ENCODE peak calls at places on chromosomes 12 and 14, in five cellular contexts. Z is psoas muscle, F is A549, X is B cell, G is heart left ventricle. O is an unnamed sample.

GRCh38 chr12:98828802-98829600 is 183.9 kb downstream of the APAF1 start:
- DNase-seq in Z (no peak), F (peak), X (no peak), G (no peak), O (no peak)

GRCh38 chr12:96308881-96309280 is 91.4 kb downstream of the CDK17 start:
- DNase-seq in Z (no peak), G (no peak), X (no peak), F (no peak), O (no peak)

GRCh38 chr12:22282283-22282682 is 52.2 kb downstream of the ST8SIA1 start:
- DNase-seq in Z (no peak), X (no peak), F (peak), G (no peak), O (no peak)

GRCh38 chr12:39906237-39906636 is 199.6 kb downstream of the SLC2A13 start:
- DNase-seq in F (no peak), G (no peak), Z (no peak), X (no peak), O (no peak)

GRCh38 chr14:82080319-82080718 is 546.7 kb upstream of the SEL1L start:
- DNase-seq in F (no peak), G (no peak), Z (no peak), X (no peak), O (no peak)

GRCh38 chr14:92633724-92634123 is 114.7 kb downstream of the LGMN start:
- DNase-seq in Z (no peak), G (no peak), F (no peak), X (no peak), O (no peak)

GRCh38 chr12:128905003-128905544 is 51.8 kb downstream of the GLT1D1 start:
- DNase-seq in F (no peak), Z (no peak), G (no peak), X (no peak), O (no peak)

GRCh38 chr12:4849946-4850345 is 59.8 kb upstream of the KCNA1 start:
- DNase-seq in F (no peak), G (no peak), Z (no peak), X (no peak), O (no peak)

GRCh38 chr12:57320639-57321038 is 69.7 kb upstream of the STAC3 start:
- DNase-seq in Z (no peak), G (no peak), F (no peak), X (no peak), O (no peak)

GRCh38 chr12:1297206-1297605 is 297.2 kb downstream of the FBXL14 start:
- DNase-seq in G (no peak), F (no peak), X (no peak), Z (no peak), O (no peak)

GRCh38 chr14:101504096-101504948 is 57.0 kb upstream of the DIO3 start:
- DNase-seq in Z (peak), X (no peak), F (no peak), G (peak), O (no peak)

GRCh38 chr12:42588308-42588836 is 1.2 kb downstream of the PRICKLE1 start:
- DNase-seq in F (no peak), Z (no peak), X (no peak), G (peak), O (peak)

GRCh38 chr12:13713746-13714400 is 267.5 kb downstream of the GRIN2B start:
- DNase-seq in X (no peak), F (peak), G (no peak), Z (no peak), O (no peak)

GRCh38 chr14:68961781-68962584 is 17.1 kb downstream of the ACTN1 start:
- DNase-seq in X (no peak), F (peak), Z (no peak), G (no peak), O (peak)

GRCh38 chr12:75315518-75315917 is 14.6 kb downstream of the CAPS2 start:
- DNase-seq in Z (no peak), F (peak), X (no peak), G (no peak), O (no peak)

GRCh38 chr12:100229876-100230275 is 29.3 kb downstream of the ACTR6 start:
- DNase-seq in G (no peak), F (no peak), Z (no peak), X (no peak), O (no peak)

GRCh38 chr12:122081108-122081696 is 2.6 kb downstream of the MLXIP start:
- DNase-seq in G (no peak), F (no peak), Z (no peak), X (no peak), O (no peak)

GRCh38 chr14:68968051-68968450 is 11.1 kb downstream of the ACTN1 start:
- DNase-seq in G (no peak), Z (no peak), F (no peak), X (no peak), O (no peak)

GRCh38 chr14:80587096-80587724 is 354.3 kb downstream of the CEP128 start:
- DNase-seq in G (no peak), X (no peak), F (peak), Z (no peak), O (no peak)

GRCh38 chr14:86153480-86153879 is 623.5 kb downstream of the FLRT2 start:
- DNase-seq in X (no peak), G (no peak), Z (no peak), F (no peak), O (no peak)

GRCh38 chr12:20404576-20405346 is 36.4 kb downstream of the PDE3A start:
- DNase-seq in F (peak), Z (peak), X (no peak), G (no peak), O (no peak)

GRCh38 chr12:13379531-13379930 is 183.0 kb downstream of the EMP1 start:
- DNase-seq in Z (no peak), G (no peak), F (no peak), X (no peak), O (no peak)

GRCh38 chr12:93753838-93754429 is 76.8 kb downstream of the CRADD start:
- DNase-seq in Z (no peak), F (no peak), G (no peak), X (no peak), O (no peak)

GRCh38 chr12:85725991-85726390 is 110.2 kb downstream of the RASSF9 start:
- DNase-seq in G (no peak), Z (no peak), X (no peak), F (peak), O (no peak)
- TF ChIP-seq CTCF in G (peak), Z (no peak), X (no peak), F (no peak), O (no peak)

DNA sequence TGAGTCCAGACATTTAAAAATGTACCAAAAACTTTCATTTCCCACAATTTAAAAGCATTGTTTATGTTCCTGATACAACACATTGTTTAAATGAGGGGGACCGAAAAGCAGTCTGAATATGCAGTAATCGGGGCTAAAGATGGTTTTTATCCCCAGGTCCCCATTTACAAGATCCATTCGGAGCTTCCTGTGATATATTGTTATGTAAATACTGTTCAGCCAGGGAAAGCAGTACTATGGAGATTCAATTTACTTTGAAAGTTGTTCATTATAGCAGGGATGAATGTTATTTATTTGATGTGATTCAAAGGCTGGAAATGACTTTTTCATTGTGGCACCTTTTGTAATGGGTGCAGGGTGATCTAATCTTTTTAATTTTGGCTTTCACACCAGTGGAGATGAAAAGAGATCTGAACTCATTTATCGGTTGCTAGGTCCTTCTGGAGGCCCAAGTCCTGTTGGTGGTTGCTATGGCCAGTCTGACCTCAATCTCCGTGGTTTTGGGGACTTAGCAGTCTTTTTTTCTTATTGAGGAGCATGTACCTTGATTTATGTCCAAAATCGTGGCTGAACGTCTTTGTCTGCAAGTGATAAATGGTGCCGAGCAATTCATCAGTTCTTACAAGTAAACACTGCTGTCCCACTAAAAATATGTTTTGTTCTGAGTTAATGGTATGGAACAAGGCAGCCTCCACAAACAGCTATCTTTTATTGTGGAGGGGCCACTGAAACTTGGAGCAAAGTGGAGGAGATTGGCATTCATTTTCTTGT is 1.8 kb downstream of the RMST start:
- DNase-seq in X (no peak), G (no peak), Z (no peak), F (no peak), O (peak)
- TF ChIP-seq CTCF in X (no peak), G (no peak), Z (no peak), F (no peak), O (no peak)

GRCh38 chr12:110704750-110705149 is 15.8 kb upstream of the HVCN1 start:
- DNase-seq in F (peak), X (no peak), G (no peak), Z (no peak), O (no peak)
- TF ChIP-seq CTCF in F (peak), X (no peak), G (no peak), Z (no peak), O (no peak)

DNA sequence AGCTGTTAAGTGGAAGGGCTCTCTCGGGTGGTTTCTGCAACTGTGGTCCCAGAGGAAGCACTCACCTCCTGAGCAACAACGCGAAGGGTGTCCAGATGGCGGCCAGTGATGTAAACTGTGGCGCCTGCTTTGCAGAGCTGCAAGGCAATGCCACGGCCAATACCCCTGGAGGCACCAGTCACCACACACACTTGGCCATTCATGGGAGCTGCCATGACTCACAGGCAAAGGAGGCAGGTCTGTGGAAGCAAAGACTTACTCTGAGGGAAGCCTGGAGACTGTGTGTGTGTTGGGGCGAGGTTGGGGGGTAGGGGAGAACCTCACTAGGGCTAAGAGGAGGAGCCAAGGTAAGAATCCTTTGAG is 707 bp downstream of the DHRS1 start:
- DNase-seq in G (no peak), X (no peak), Z (no peak), F (peak), O (no peak)
- TF ChIP-seq CTCF in G (no peak), X (no peak), Z (no peak), F (no peak), O (no peak)